ENCODE peak calls at places on chromosomes 11 and 22, in nine cellular contexts. C is A549; L is ovary; N is IMR-90; R is upper lobe of right lung; J is brain microvascular endothelial cell; B is Jurkat, Clone E6-1; W is epithelial cell of esophagus; Q is pancreas. T is an unnamed sample.

GRCh38 chr22:45468872-45469572 is 33.7 kb upstream of the FBLN1 start:
- DNase-seq in C (no peak), L (peak), N (peak), R (no peak), J (peak), B (no peak), W (peak), Q (no peak), T (no peak)

GRCh38 chr22:40204331-40205116 is 26.8 kb downstream of the TNRC6B start:
- DNase-seq in C (no peak), L (no peak), N (peak), R (no peak), J (peak), B (no peak), W (no peak), Q (no peak), T (peak)

GRCh38 chr11:101323997-101324396 is 194.4 kb upstream of the PGR start:
- DNase-seq in C (peak), L (no peak), N (no peak), R (no peak), J (no peak), B (no peak), W (no peak), Q (no peak), T (no peak)

GRCh38 chr11:65766535-65766934 is 14.2 kb downstream of the AP5B1 start:
- DNase-seq in C (no peak), L (no peak), N (peak), R (no peak), J (no peak), B (peak), W (no peak), Q (no peak), T (peak)

GRCh38 chr22:46070215-46070721 is 80.1 kb upstream of the PPARA start:
- DNase-seq in C (peak), L (peak), N (peak), R (peak), J (no peak), B (no peak), W (peak), Q (peak), T (no peak)

GRCh38 chr11:92397356-92397755 is 172.7 kb downstream of the FAT3 start:
- DNase-seq in C (no peak), L (no peak), N (no peak), R (no peak), J (no peak), B (no peak), W (no peak), Q (no peak), T (no peak)

GRCh38 chr11:65225284-65226102 is 36.3 kb upstream of the POLA2 start:
- DNase-seq in C (peak), L (peak), N (peak), R (peak), J (peak), B (no peak), W (peak), Q (no peak), T (peak)

GRCh38 chr22:24510694-24511625 is 15.8 kb downstream of the UPB1 start:
- DNase-seq in C (no peak), L (peak), N (peak), R (no peak), J (peak), B (no peak), W (peak), Q (no peak), T (no peak)

GRCh38 chr22:43426816-43427215 is 15.0 kb downstream of the MPPED1 start:
- DNase-seq in C (no peak), L (no peak), N (no peak), R (no peak), J (no peak), B (no peak), W (no peak), Q (no peak), T (no peak)

GRCh38 chr22:32817137-32817536 is 15.6 kb downstream of the TIMP3 start:
- DNase-seq in C (no peak), L (no peak), N (no peak), R (no peak), J (no peak), B (no peak), W (no peak), Q (no peak), T (no peak)
- H3K4me3 ChIP-seq in C (no peak), L (no peak), N (no peak), R (no peak), J (no peak), B (no peak), W (no peak), Q (no peak), T (no peak)

GRCh38 chr11:70660059-70660888 is 261.9 kb downstream of the CTTN start:
- DNase-seq in C (no peak), L (no peak), N (no peak), R (no peak), J (no peak), B (no peak), W (no peak), Q (no peak), T (no peak)
- H3K4me3 ChIP-seq in C (no peak), L (no peak), N (no peak), R (no peak), J (no peak), B (no peak), W (no peak), Q (no peak), T (no peak)

DNA sequence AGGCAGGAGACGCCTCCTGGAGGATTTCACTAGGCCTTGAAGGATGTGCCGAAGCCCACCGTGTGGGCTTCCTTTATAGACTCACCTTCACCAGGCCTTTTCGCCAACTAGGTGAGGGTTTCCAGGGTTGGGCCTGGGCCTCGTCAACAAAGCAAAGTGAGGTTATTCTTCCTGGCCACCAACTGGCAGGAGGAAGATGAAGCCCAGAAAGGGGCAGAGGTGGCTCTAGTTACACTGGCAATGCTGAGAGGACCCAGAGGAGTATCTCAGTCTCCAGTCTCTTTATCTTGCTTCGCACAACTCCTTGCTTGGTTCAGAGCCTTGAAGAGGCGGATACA is 400 bp upstream of the RELT start:
- DNase-seq in C (no peak), L (no peak), N (no peak), R (no peak), J (no peak), B (no peak), W (no peak), Q (no peak), T (no peak)
- H3K4me3 ChIP-seq in C (no peak), L (no peak), N (no peak), R (no peak), J (no peak), B (peak), W (peak), Q (no peak), T (no peak)

DNA sequence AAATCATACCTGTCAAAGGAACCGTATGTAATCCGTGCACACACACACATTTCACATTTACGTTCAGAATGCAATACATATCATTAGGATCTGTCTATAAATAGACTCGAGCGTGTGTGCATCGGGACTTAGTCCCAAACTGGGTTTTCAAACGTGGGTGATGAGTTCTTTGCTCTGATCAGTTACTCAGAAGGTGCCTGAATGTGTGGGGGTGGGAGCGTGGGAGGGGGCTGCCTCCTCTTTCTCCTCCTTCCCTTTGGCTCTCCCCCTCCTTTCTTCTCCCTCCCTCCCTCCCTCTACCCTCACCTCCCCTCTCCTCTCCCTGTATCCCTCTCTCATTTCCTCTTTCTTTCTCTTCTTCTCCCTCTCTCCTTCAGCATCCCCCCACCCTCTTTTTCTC is 124.3 kb upstream of the HSD17B12 start:
- DNase-seq in C (no peak), L (no peak), N (no peak), R (no peak), J (no peak), B (no peak), W (no peak), Q (no peak), T (no peak)
- H3K4me3 ChIP-seq in C (peak), L (no peak), N (no peak), R (no peak), J (no peak), B (no peak), W (no peak), Q (no peak), T (no peak)

DNA sequence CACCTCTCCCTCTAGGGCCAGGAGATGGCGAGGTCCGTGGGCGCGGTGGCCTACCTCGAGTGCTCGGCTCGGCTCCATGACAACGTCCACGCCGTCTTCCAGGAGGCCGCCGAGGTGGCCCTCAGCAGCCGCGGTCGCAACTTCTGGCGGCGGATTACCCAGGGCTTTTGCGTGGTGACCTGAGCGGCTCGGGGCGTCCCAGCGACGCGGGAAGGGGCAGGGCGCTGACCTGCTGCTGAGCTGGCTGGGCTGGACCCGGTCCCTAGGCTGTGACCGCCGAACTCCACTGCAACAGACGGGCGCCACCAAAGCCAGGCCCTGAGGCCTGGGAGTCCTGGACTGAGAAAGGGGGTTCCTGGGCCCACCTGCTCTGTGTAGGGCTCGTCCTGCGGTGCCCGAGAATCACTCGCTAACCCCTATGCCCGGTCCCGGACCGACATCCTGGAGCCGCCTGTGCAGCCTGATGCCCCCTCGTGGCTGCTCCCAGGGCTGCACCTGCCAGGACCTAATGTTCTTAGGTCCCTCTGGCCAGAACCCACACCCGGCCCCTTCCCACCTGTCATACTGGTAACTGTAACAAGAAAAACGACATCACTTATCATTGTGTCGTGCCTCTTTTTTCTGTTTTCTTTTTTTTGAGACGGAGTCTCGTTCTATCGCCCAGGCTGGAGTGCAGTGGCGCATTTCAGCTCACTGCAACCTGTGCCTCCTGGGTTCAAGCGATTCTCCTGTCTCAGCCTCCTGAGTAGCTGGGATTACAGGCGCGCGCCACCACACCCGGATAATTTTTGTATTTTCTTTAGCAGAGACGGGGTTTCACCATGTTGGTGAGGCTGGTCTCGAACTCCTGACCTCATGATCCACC is 15.0 kb downstream of the RHOD start:
- DNase-seq in C (peak), L (no peak), N (peak), R (peak), J (peak), B (peak), W (peak), Q (no peak), T (no peak)
- H3K4me3 ChIP-seq in C (peak), L (no peak), N (no peak), R (peak), J (peak), B (no peak), W (no peak), Q (no peak), T (no peak)

GRCh38 chr11:64181506-64182411 is 4.2 kb upstream of the STIP1 start:
- DNase-seq in C (peak), L (peak), N (peak), R (peak), J (peak), B (no peak), W (peak), Q (peak), T (peak)
- H3K4me3 ChIP-seq in C (no peak), L (no peak), N (no peak), R (peak), J (peak), B (no peak), W (no peak), Q (no peak), T (peak)

DNA sequence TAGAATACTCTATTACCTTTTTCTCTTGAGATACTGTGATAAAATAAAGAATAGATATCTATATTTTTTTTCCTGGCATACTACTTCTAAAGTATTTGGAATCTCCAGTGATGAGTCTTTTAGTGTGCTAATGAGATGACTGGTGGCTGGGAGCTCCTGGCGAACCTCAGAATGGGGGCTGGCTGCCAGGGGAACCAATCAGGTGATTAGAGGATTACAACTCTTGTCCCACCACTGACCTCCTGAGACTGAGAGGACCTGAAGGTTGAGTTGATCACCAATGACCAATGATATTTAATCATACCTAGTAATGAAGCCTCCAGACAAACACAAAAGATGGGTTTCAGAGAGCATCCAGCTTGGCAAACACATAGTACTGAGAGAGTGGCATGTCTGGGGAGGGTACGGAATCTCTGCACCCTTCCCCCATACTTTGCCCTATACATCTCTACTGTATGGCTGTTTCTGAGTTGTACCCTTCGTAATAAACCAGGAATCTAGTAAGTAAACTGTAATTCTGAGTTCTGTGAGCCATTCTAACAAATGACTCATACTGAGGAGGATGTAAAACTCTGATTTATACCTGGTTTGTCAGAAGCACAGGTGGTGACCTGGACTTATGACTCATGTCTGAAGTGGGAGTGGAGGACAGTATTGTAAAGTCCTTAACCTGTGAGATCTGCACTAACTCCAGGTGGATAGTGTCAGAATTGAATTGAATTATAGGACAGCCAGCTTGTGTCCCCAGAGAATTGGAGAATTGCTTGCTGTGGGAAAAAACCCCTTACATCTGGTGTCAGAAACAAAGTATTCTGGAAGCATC is 325.3 kb upstream of the LRRC4C start:
- DNase-seq in C (peak), L (no peak), N (no peak), R (no peak), J (no peak), B (no peak), W (peak), Q (no peak), T (no peak)
- H3K4me3 ChIP-seq in C (no peak), L (no peak), N (no peak), R (no peak), J (no peak), B (no peak), W (no peak), Q (no peak), T (no peak)

GRCh38 chr11:31417357-31417756 is 47.7 kb downstream of the DNAJC24 start:
- DNase-seq in C (no peak), L (no peak), N (no peak), R (no peak), J (no peak), B (no peak), W (no peak), Q (no peak), T (no peak)

GRCh38 chr11:31419138-31419537 is 49.5 kb downstream of the DNAJC24 start:
- DNase-seq in C (no peak), L (no peak), N (no peak), R (no peak), J (no peak), B (no peak), W (no peak), Q (no peak), T (no peak)

GRCh38 chr11:31419669-31420068 is 50.0 kb downstream of the DNAJC24 start:
- DNase-seq in C (no peak), L (no peak), N (peak), R (no peak), J (no peak), B (no peak), W (no peak), Q (no peak), T (no peak)

GRCh38 chr11:31414338-31414737 is 44.7 kb downstream of the DNAJC24 start:
- DNase-seq in C (no peak), L (no peak), N (no peak), R (no peak), J (no peak), B (no peak), W (peak), Q (no peak), T (no peak)

GRCh38 chr11:31417816-31418215 is 48.2 kb downstream of the DNAJC24 start:
- DNase-seq in C (no peak), L (no peak), N (no peak), R (no peak), J (no peak), B (no peak), W (no peak), Q (no peak), T (no peak)
- H3K4me3 ChIP-seq in C (no peak), L (no peak), N (no peak), R (no peak), J (no peak), B (no peak), W (no peak), Q (no peak), T (no peak)